ENCODE peak calls at places on chromosomes 7 and 10, in six cellular contexts. R is heart left ventricle; D is keratinocyte; Z is spleen; T is CD8-positive, alpha-beta memory T cell; Q is cardiac muscle cell. M is an unnamed sample. For H3K4me1, the result is how much of the 10 kb centered on the place peaks cover.

GRCh38 chr10:86734209-86734988 is 22.0 kb upstream of the BMPR1A start:
- DNase-seq in R (no peak), D (no peak), Z (no peak), T (no peak), Q (peak), M (no peak)

GRCh38 chr7:101410743-101411476 is 48.2 kb downstream of the COL26A1 start:
- DNase-seq in R (peak), D (no peak), Z (no peak), T (no peak), Q (peak), M (peak)

GRCh38 chr7:111164442-111164841 is 73.5 kb downstream of the LRRN3 start:
- DNase-seq in R (no peak), D (no peak), Z (no peak), T (no peak), Q (no peak), M (no peak)

GRCh38 chr10:109205929-109206585 is 717.3 kb downstream of the XPNPEP1 start:
- DNase-seq in R (no peak), D (no peak), Z (no peak), T (no peak), Q (no peak), M (no peak)

GRCh38 chr7:65979583-65980477 is 2.2 kb downstream of the GUSB start:
- DNase-seq in R (no peak), D (no peak), Z (peak), T (no peak), Q (no peak), M (no peak)

GRCh38 chr10:52621635-52622079 is 150.9 kb downstream of the MBL2 start:
- DNase-seq in R (no peak), D (no peak), Z (no peak), T (no peak), Q (peak), M (no peak)

GRCh38 chr7:122492007-122492406 is 187.5 kb upstream of the FEZF1 start:
- DNase-seq in R (no peak), D (no peak), Z (no peak), T (no peak), Q (no peak), M (no peak)

GRCh38 chr7:156792611-156793010 is 100.4 kb downstream of the LMBR1 start:
- DNase-seq in R (peak), D (no peak), Z (no peak), T (no peak), Q (no peak), M (no peak)

GRCh38 chr10:22649390-22649841 is 65.0 kb downstream of the PIP4K2A start:
- DNase-seq in R (no peak), D (no peak), Z (no peak), T (peak), Q (no peak), M (no peak)

GRCh38 chr7:17071866-17072265 is 190.1 kb upstream of the AGR3 start:
- DNase-seq in R (no peak), D (no peak), Z (no peak), T (no peak), Q (no peak), M (no peak)

GRCh38 chr7:27113991-27114866 is 11.7 kb upstream of the HOXA2 start:
- DNase-seq in R (no peak), D (no peak), Z (no peak), T (no peak), Q (no peak), M (peak)

GRCh38 chr10:133324198-133324792 is 12.4 kb downstream of the CALY start:
- DNase-seq in R (peak), D (no peak), Z (peak), T (peak), Q (peak), M (peak)

GRCh38 chr10:71239946-71240795 is 27.8 kb downstream of the UNC5B start:
- DNase-seq in R (peak), D (no peak), Z (no peak), T (no peak), Q (no peak), M (no peak)

GRCh38 chr10:71237843-71238623 is 25.7 kb downstream of the UNC5B start:
- DNase-seq in R (no peak), D (no peak), Z (no peak), T (no peak), Q (no peak), M (no peak)

GRCh38 chr10:71239131-71239915 is 27.0 kb downstream of the UNC5B start:
- DNase-seq in R (peak), D (no peak), Z (no peak), T (no peak), Q (no peak), M (no peak)

GRCh38 chr10:71236822-71237682 is 24.7 kb downstream of the UNC5B start:
- DNase-seq in R (no peak), D (no peak), Z (no peak), T (no peak), Q (no peak), M (no peak)

DNA sequence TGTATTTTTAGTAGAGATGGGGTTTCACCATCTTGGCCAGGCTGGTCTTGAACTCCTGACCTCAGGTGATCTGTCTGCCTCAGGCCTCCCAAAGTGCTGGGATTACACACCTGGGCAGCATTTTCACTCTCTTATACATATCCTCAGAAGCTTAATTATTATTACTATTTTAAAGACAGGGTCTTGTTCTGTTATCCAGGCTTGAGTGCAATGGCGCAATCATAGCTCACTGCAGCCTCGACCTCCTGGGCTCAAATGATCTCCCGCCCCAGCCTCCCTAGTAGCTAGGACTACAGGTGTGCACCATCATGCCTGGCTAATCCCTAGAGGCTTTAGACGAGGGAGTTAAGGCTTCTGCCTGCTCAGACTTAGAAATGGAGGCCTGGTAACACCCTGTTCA is 26.3 kb downstream of the UNC5B start:
- DNase-seq in R (no peak), D (no peak), Z (no peak), T (no peak), Q (no peak), M (no peak)
- H3K4me1 ChIP-seq in R (half or more), D (under half), Z (half or more), T (under half), Q (half or more), M (under half)

DNA sequence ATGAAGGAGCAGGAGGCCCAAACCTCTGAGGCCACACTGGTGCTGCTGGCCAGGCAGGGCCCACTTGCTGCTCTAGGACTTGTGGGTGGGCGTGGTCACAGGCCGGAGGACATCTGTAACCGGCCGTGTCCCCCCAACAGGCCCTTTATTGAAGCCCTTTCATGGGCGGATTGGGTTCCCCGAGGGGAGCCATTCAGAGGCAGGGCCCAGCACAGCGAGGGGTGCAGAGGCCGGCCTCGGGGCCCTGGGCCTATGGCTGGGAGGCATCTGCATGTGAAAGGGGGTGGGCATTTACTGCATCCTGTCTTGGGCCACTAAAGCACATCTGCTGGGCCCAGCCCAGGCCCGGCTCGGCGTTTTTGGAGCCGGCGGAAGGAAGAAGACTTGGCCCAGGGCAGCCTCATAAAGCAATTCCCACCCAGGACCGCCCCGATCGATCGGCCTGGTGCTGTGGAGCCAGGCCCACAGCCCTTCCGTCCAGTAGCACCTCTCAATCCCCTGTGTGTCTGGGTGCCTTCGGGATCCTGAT is 8.4 kb downstream of the LHPP start:
- DNase-seq in R (no peak), D (no peak), Z (no peak), T (no peak), Q (no peak), M (no peak)
- H3K4me1 ChIP-seq in R (under half), D (under half), Z (under half), T (under half), Q (under half), M (under half)

GRCh38 chr10:62059424-62059913 is 158.0 kb downstream of the ARID5B start:
- DNase-seq in R (no peak), D (no peak), Z (no peak), T (no peak), Q (no peak), M (no peak)
- H3K4me1 ChIP-seq in R (half or more), D (under half), Z (half or more), T (under half), Q (under half), M (under half)

GRCh38 chr7:85226401-85227085 is 39.7 kb upstream of the SEMA3D start:
- DNase-seq in R (no peak), D (no peak), Z (no peak), T (no peak), Q (no peak), M (no peak)

GRCh38 chr7:85220651-85221050 is 33.8 kb upstream of the SEMA3D start:
- DNase-seq in R (no peak), D (no peak), Z (no peak), T (no peak), Q (no peak), M (no peak)

GRCh38 chr7:85222522-85222921 is 35.7 kb upstream of the SEMA3D start:
- DNase-seq in R (no peak), D (no peak), Z (no peak), T (no peak), Q (no peak), M (no peak)
- H3K4me1 ChIP-seq in R (under half), D (under half), Z (under half), T (under half), Q (under half), M (under half)

DNA sequence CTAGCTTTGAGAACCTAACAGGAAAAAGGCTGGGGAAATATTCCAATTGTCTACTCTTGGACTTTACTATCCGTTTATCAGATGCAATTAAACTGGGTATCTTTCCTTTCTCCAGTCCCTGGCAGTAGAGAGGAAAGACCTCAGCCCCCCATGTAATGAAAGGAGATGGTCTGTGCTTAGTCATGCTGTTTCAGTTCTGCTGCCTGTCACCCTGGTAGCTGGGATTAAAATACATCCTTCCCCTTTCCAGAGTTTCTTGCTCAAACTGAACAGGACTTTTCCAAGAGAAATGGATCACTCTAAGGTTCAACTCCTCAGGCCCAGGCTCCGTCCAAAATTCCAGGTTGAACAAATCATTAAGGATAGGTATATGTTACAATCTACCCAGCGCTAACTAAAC is 202.9 kb downstream of the PTEN start:
- DNase-seq in R (no peak), D (no peak), Z (no peak), T (no peak), Q (no peak), M (no peak)
- H3K4me1 ChIP-seq in R (under half), D (under half), Z (half or more), T (half or more), Q (under half), M (under half)

GRCh38 chr10:132111871-132112341 is 46.2 kb downstream of the JAKMIP3 start:
- DNase-seq in R (peak), D (no peak), Z (peak), T (peak), Q (no peak), M (peak)
- H3K4me1 ChIP-seq in R (under half), D (under half), Z (under half), T (under half), Q (under half), M (under half)

GRCh38 chr7:33773053-33773452 is 132.3 kb upstream of the BMPER start:
- DNase-seq in R (no peak), D (peak), Z (no peak), T (no peak), Q (no peak), M (no peak)
- H3K4me1 ChIP-seq in R (under half), D (under half), Z (under half), T (under half), Q (under half), M (under half)

GRCh38 chr7:44100458-44101303 is 3.5 kb upstream of the AEBP1 start:
- DNase-seq in R (peak), D (no peak), Z (peak), T (no peak), Q (no peak), M (no peak)

GRCh38 chr7:44101966-44102845 is 1.9 kb upstream of the AEBP1 start:
- DNase-seq in R (peak), D (no peak), Z (peak), T (no peak), Q (no peak), M (no peak)

GRCh38 chr7:44099669-44100068 is 4.5 kb upstream of the AEBP1 start:
- DNase-seq in R (no peak), D (no peak), Z (no peak), T (no peak), Q (no peak), M (no peak)

GRCh38 chr7:44102846-44103565 is 1.1 kb upstream of the AEBP1 start:
- DNase-seq in R (no peak), D (no peak), Z (peak), T (no peak), Q (no peak), M (no peak)

DNA sequence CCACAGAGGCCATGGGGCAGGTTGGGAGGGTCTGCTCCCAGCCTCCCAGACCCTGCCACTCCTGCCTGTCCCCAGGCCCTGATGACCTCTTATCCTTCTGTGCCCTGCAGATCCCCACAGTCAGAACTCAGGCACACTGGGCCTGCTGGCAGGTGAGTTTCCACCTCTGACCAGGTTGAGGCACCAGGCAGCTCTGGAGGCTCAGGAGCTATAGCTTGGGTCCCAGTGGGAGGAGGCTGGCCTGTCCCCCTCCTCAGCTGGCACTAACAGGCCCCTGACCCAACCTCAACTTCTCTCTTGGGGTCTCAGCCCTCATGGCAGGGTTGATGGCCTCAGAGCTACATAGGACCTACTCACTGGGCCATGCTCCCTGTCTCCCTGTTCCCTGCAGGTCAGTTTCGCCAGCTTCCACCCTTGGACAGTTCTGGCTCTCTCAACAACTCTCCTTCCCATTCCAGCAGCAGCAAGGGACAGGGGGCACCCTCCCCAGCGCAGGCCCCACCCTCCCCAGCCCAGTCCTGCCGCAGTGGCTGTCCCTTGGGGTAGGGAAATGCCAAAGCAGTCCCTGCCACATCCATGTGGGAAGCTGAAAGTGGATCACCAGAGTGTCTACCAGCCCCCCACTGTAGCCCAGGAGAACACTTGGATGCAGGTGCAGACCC is 2.7 kb upstream of the AEBP1 start:
- DNase-seq in R (no peak), D (no peak), Z (no peak), T (no peak), Q (no peak), M (no peak)
- H3K4me1 ChIP-seq in R (half or more), D (under half), Z (half or more), T (under half), Q (under half), M (under half)